ENCODE peak calls at places on chromosomes 16 and 17, in ten cellular contexts. K is AG09309; L is retinal pigment epithelial cell; N is left ventricle myocardium inferior; G is mucosa of descending colon; O is CD8-positive, alpha-beta T cell; T is stimulated activated effector memory CD8-positive, alpha-beta T cell treated with anti-CD3 and anti-CD28 coated beads, Interleukin-12 subunit alpha, Interleukin-12 subunit beta, amount 100 ng/mL, for 72 hours; B is kidney tubule cell; Y is RWPE1; Z is hypothalamus. H is an unnamed sample.

GRCh38 chr17:6061290-6061689 is 8.9 kb upstream of the WSCD1 start:
- DNase-seq in K (no peak), L (peak), N (no peak), G (no peak), O (no peak), T (no peak), B (peak), Y (peak), Z (no peak), H (no peak)

GRCh38 chr16:63080736-63081135 is 1044.5 kb upstream of the CDH8 start:
- DNase-seq in K (no peak), L (no peak), N (no peak), G (no peak), O (no peak), T (no peak), B (no peak), Y (no peak), Z (no peak), H (no peak)

GRCh38 chr16:86618431-86619262 is 40.3 kb downstream of the FOXL1 start:
- DNase-seq in K (no peak), L (no peak), N (no peak), G (no peak), O (no peak), T (no peak), B (no peak), Y (no peak), Z (no peak), H (no peak)

GRCh38 chr17:17693253-17693954 is 12.1 kb downstream of the RAI1 start:
- DNase-seq in K (no peak), L (no peak), N (peak), G (peak), O (no peak), T (no peak), B (peak), Y (peak), Z (peak), H (peak)

GRCh38 chr16:27811881-27812280 is 251.6 kb downstream of the GSG1L start:
- DNase-seq in K (no peak), L (no peak), N (no peak), G (no peak), O (no peak), T (no peak), B (no peak), Y (no peak), Z (no peak), H (no peak)

GRCh38 chr16:70482624-70483023 is 28.2 kb downstream of the FCSK start:
- DNase-seq in K (no peak), L (no peak), N (no peak), G (no peak), O (no peak), T (no peak), B (peak), Y (no peak), Z (no peak), H (no peak)

GRCh38 chr17:13638855-13639458 is 37.2 kb upstream of the HS3ST3A1 start:
- DNase-seq in K (no peak), L (no peak), N (no peak), G (no peak), O (no peak), T (no peak), B (no peak), Y (no peak), Z (no peak), H (no peak)

GRCh38 chr17:20008242-20009051 is 712 bp upstream of the SPECC1 start:
- DNase-seq in K (no peak), L (no peak), N (peak), G (peak), O (no peak), T (no peak), B (peak), Y (peak), Z (no peak), H (peak)

GRCh38 chr16:88914750-88915368 is 48.4 kb upstream of the PABPN1L start:
- DNase-seq in K (peak), L (no peak), N (peak), G (no peak), O (no peak), T (no peak), B (no peak), Y (no peak), Z (no peak), H (no peak)

GRCh38 chr17:80187090-80187489 is 17.3 kb downstream of the CARD14 start:
- DNase-seq in K (peak), L (no peak), N (no peak), G (no peak), O (no peak), T (no peak), B (no peak), Y (peak), Z (no peak), H (no peak)

GRCh38 chr17:3545151-3545550 is 12.5 kb downstream of the TRPV3 start:
- DNase-seq in K (no peak), L (no peak), N (no peak), G (no peak), O (no peak), T (no peak), B (no peak), Y (no peak), Z (no peak), H (no peak)

GRCh38 chr17:43958953-43959352 is 5.2 kb upstream of the PYY start:
- DNase-seq in K (no peak), L (no peak), N (no peak), G (no peak), O (no peak), T (no peak), B (no peak), Y (no peak), Z (no peak), H (peak)

GRCh38 chr16:8194795-8195194 is 395.5 kb downstream of the TMEM114 start:
- DNase-seq in K (no peak), L (no peak), N (no peak), G (no peak), O (no peak), T (no peak), B (peak), Y (no peak), Z (no peak), H (no peak)

GRCh38 chr16:84378567-84378966 is 10.2 kb downstream of the ATP2C2 start:
- DNase-seq in K (no peak), L (no peak), N (no peak), G (no peak), O (no peak), T (no peak), B (no peak), Y (no peak), Z (no peak), H (no peak)

GRCh38 chr17:79001190-79002020 is 8.2 kb downstream of the CANT1 start:
- DNase-seq in K (no peak), L (no peak), N (no peak), G (peak), O (no peak), T (no peak), B (no peak), Y (no peak), Z (no peak), H (no peak)

GRCh38 chr16:10519929-10520868 is 60.2 kb downstream of the EMP2 start:
- DNase-seq in K (no peak), L (no peak), N (no peak), G (no peak), O (no peak), T (no peak), B (no peak), Y (no peak), Z (no peak), H (peak)

GRCh38 chr17:28216528-28216927 is 102.5 kb upstream of the TMEM97 start:
- DNase-seq in K (no peak), L (no peak), N (no peak), G (no peak), O (no peak), T (no peak), B (peak), Y (peak), Z (no peak), H (no peak)

GRCh38 chr16:29198731-29199521 is 207.6 kb downstream of the NPIPB11 start:
- DNase-seq in K (no peak), L (no peak), N (no peak), G (peak), O (no peak), T (no peak), B (no peak), Y (no peak), Z (no peak), H (no peak)

GRCh38 chr17:58710948-58711552 is 18.6 kb downstream of the RAD51C start:
- DNase-seq in K (no peak), L (no peak), N (no peak), G (no peak), O (no peak), T (no peak), B (peak), Y (peak), Z (no peak), H (no peak)

GRCh38 chr17:50765454-50766221 is 1.7 kb downstream of the ANKRD40CL start:
- DNase-seq in K (no peak), L (no peak), N (no peak), G (peak), O (no peak), T (no peak), B (no peak), Y (no peak), Z (no peak), H (no peak)

GRCh38 chr17:6753006-6753445 is 2.8 kb upstream of the XAF1 start:
- DNase-seq in K (peak), L (peak), N (peak), G (peak), O (no peak), T (peak), B (peak), Y (no peak), Z (no peak), H (no peak)

GRCh38 chr16:716250-716607 is 1.3 kb downstream of the METRN start:
- DNase-seq in K (no peak), L (no peak), N (no peak), G (no peak), O (no peak), T (no peak), B (peak), Y (no peak), Z (peak), H (peak)

GRCh38 chr16:75096730-75097129 is 19.9 kb downstream of the LDHD start:
- DNase-seq in K (no peak), L (no peak), N (no peak), G (peak), O (no peak), T (no peak), B (no peak), Y (peak), Z (no peak), H (peak)

GRCh38 chr16:66274335-66275110 is 92.0 kb upstream of the CDH5 start:
- DNase-seq in K (no peak), L (no peak), N (no peak), G (no peak), O (no peak), T (no peak), B (peak), Y (no peak), Z (no peak), H (peak)

GRCh38 chr16:4115209-4115940 is 867 bp downstream of the ADCY9 start:
- DNase-seq in K (no peak), L (no peak), N (peak), G (peak), O (no peak), T (peak), B (peak), Y (peak), Z (peak), H (no peak)

GRCh38 chr16:71428883-71429282 is 13.0 kb downstream of the TLE7 start:
- DNase-seq in K (no peak), L (no peak), N (no peak), G (no peak), O (no peak), T (no peak), B (no peak), Y (no peak), Z (no peak), H (no peak)

GRCh38 chr17:64183815-64184397 is 54.0 kb upstream of the ERN1 start:
- DNase-seq in K (no peak), L (no peak), N (no peak), G (no peak), O (no peak), T (no peak), B (peak), Y (no peak), Z (no peak), H (no peak)

GRCh38 chr16:79042141-79042540 is 558.4 kb downstream of the MAF start:
- DNase-seq in K (no peak), L (no peak), N (no peak), G (no peak), O (no peak), T (no peak), B (no peak), Y (no peak), Z (no peak), H (no peak)

GRCh38 chr17:70655179-70655578 is 485.8 kb downstream of the KCNJ2 start:
- DNase-seq in K (no peak), L (no peak), N (no peak), G (no peak), O (no peak), T (no peak), B (peak), Y (no peak), Z (no peak), H (no peak)

GRCh38 chr17:21542991-21543390 is 149.3 kb upstream of the KCNJ18 start:
- DNase-seq in K (no peak), L (no peak), N (no peak), G (no peak), O (no peak), T (no peak), B (no peak), Y (no peak), Z (no peak), H (no peak)